ENCODE peak calls at places on chromosomes 1 and 21, in nine cellular contexts. One of them, this sample, is unnamed. For H3K9me3 and H3K36me3, the result is how much of the 10 kb centered on the place peaks cover.

GRCh38 chr21:33975548-33976081 is 60.0 kb upstream of the ATP5PO start:
- DNase-seq in CD4-positive, alpha-beta memory T cell: peak
- DNase-seq in ovary: no peak
- DNase-seq in left ventricle myocardium inferior: no peak
- DNase-seq in aorta: no peak
- DNase-seq in stomach: no peak
- DNase-seq in NT2/D1: no peak
- DNase-seq in heart left ventricle: no peak
- DNase-seq in MM.1S: no peak
- DNase-seq in this sample: no peak

GRCh38 chr1:240582953-240583352 is 29.0 kb downstream of the GREM2 start:
- DNase-seq in CD4-positive, alpha-beta memory T cell: no peak
- DNase-seq in ovary: no peak
- DNase-seq in left ventricle myocardium inferior: no peak
- DNase-seq in aorta: no peak
- DNase-seq in stomach: no peak
- DNase-seq in NT2/D1: no peak
- DNase-seq in heart left ventricle: no peak
- DNase-seq in MM.1S: no peak
- DNase-seq in this sample: no peak

GRCh38 chr1:33446590-33446989 is 15.7 kb upstream of the PHC2 start:
- DNase-seq in CD4-positive, alpha-beta memory T cell: no peak
- DNase-seq in ovary: no peak
- DNase-seq in left ventricle myocardium inferior: no peak
- DNase-seq in aorta: no peak
- DNase-seq in stomach: no peak
- DNase-seq in NT2/D1: no peak
- DNase-seq in heart left ventricle: no peak
- DNase-seq in MM.1S: no peak
- DNase-seq in this sample: no peak

GRCh38 chr1:213444224-213444623 is 393.2 kb downstream of the RPS6KC1 start:
- DNase-seq in CD4-positive, alpha-beta memory T cell: no peak
- DNase-seq in ovary: no peak
- DNase-seq in left ventricle myocardium inferior: no peak
- DNase-seq in aorta: no peak
- DNase-seq in stomach: no peak
- DNase-seq in NT2/D1: no peak
- DNase-seq in heart left ventricle: no peak
- DNase-seq in MM.1S: no peak
- DNase-seq in this sample: no peak

GRCh38 chr1:19794583-19794982 is 5.1 kb downstream of the TMCO4 start:
- DNase-seq in CD4-positive, alpha-beta memory T cell: no peak
- DNase-seq in ovary: no peak
- DNase-seq in left ventricle myocardium inferior: no peak
- DNase-seq in aorta: no peak
- DNase-seq in stomach: no peak
- DNase-seq in NT2/D1: no peak
- DNase-seq in heart left ventricle: no peak
- DNase-seq in MM.1S: no peak
- DNase-seq in this sample: no peak

GRCh38 chr1:43349594-43350306 is 9.0 kb upstream of the CDC20 start:
- DNase-seq in CD4-positive, alpha-beta memory T cell: no peak
- DNase-seq in ovary: no peak
- DNase-seq in left ventricle myocardium inferior: no peak
- DNase-seq in aorta: no peak
- DNase-seq in stomach: no peak
- DNase-seq in NT2/D1: no peak
- DNase-seq in heart left ventricle: peak
- DNase-seq in MM.1S: peak
- DNase-seq in this sample: no peak

GRCh38 chr21:44984792-44985440 is 45.1 kb downstream of the SLX9 start:
- DNase-seq in CD4-positive, alpha-beta memory T cell: no peak
- DNase-seq in ovary: no peak
- DNase-seq in left ventricle myocardium inferior: peak
- DNase-seq in aorta: peak
- DNase-seq in stomach: no peak
- DNase-seq in NT2/D1: no peak
- DNase-seq in heart left ventricle: no peak
- DNase-seq in MM.1S: no peak
- DNase-seq in this sample: no peak

GRCh38 chr1:237891979-237892378 is 1.3 kb upstream of the ZP4 start:
- DNase-seq in CD4-positive, alpha-beta memory T cell: no peak
- DNase-seq in ovary: no peak
- DNase-seq in left ventricle myocardium inferior: no peak
- DNase-seq in aorta: no peak
- DNase-seq in stomach: no peak
- DNase-seq in NT2/D1: no peak
- DNase-seq in heart left ventricle: no peak
- DNase-seq in MM.1S: no peak
- DNase-seq in this sample: no peak

GRCh38 chr21:46069166-46069565 is 28.7 kb upstream of the COL6A2 start:
- DNase-seq in CD4-positive, alpha-beta memory T cell: no peak
- DNase-seq in ovary: peak
- DNase-seq in left ventricle myocardium inferior: no peak
- DNase-seq in aorta: no peak
- DNase-seq in stomach: no peak
- DNase-seq in NT2/D1: no peak
- DNase-seq in heart left ventricle: no peak
- DNase-seq in MM.1S: no peak
- DNase-seq in this sample: no peak

GRCh38 chr21:33801424-33802405 is 113.9 kb downstream of the ATP5PO start:
- DNase-seq in CD4-positive, alpha-beta memory T cell: no peak
- DNase-seq in ovary: no peak
- DNase-seq in left ventricle myocardium inferior: no peak
- DNase-seq in aorta: no peak
- DNase-seq in stomach: peak
- DNase-seq in NT2/D1: no peak
- DNase-seq in heart left ventricle: no peak
- DNase-seq in MM.1S: peak
- DNase-seq in this sample: no peak

GRCh38 chr1:219304227-219305226 is 130.8 kb downstream of the LYPLAL1 start:
- DNase-seq in CD4-positive, alpha-beta memory T cell: no peak
- DNase-seq in ovary: no peak
- DNase-seq in left ventricle myocardium inferior: peak
- DNase-seq in aorta: peak
- DNase-seq in stomach: no peak
- DNase-seq in NT2/D1: no peak
- DNase-seq in heart left ventricle: peak
- DNase-seq in MM.1S: no peak
- DNase-seq in this sample: no peak

GRCh38 chr1:41333146-41333784 is 28.0 kb upstream of the FOXO6 start:
- DNase-seq in CD4-positive, alpha-beta memory T cell: no peak
- DNase-seq in ovary: no peak
- DNase-seq in left ventricle myocardium inferior: no peak
- DNase-seq in aorta: no peak
- DNase-seq in stomach: no peak
- DNase-seq in NT2/D1: no peak
- DNase-seq in heart left ventricle: no peak
- DNase-seq in MM.1S: no peak
- DNase-seq in this sample: no peak

GRCh38 chr21:37866027-37866426 is 50.2 kb downstream of the KCNJ6 start:
- DNase-seq in CD4-positive, alpha-beta memory T cell: no peak
- DNase-seq in ovary: no peak
- DNase-seq in left ventricle myocardium inferior: no peak
- DNase-seq in aorta: no peak
- DNase-seq in stomach: no peak
- DNase-seq in NT2/D1: no peak
- DNase-seq in heart left ventricle: no peak
- DNase-seq in MM.1S: peak
- DNase-seq in this sample: no peak

GRCh38 chr1:160618763-160619274 is 28.0 kb downstream of the SLAMF1 start:
- DNase-seq in CD4-positive, alpha-beta memory T cell: peak
- DNase-seq in ovary: no peak
- DNase-seq in left ventricle myocardium inferior: no peak
- DNase-seq in aorta: no peak
- DNase-seq in stomach: no peak
- DNase-seq in NT2/D1: no peak
- DNase-seq in heart left ventricle: no peak
- DNase-seq in MM.1S: peak
- DNase-seq in this sample: no peak

GRCh38 chr1:226983247-226983997 is 43.3 kb downstream of the COQ8A start:
- DNase-seq in CD4-positive, alpha-beta memory T cell: no peak
- DNase-seq in ovary: peak
- DNase-seq in left ventricle myocardium inferior: no peak
- DNase-seq in aorta: no peak
- DNase-seq in stomach: no peak
- DNase-seq in NT2/D1: no peak
- DNase-seq in heart left ventricle: no peak
- DNase-seq in MM.1S: no peak
- DNase-seq in this sample: no peak

GRCh38 chr1:5597991-5598823 is 394.0 kb downstream of the NPHP4 start:
- DNase-seq in CD4-positive, alpha-beta memory T cell: no peak
- DNase-seq in ovary: no peak
- DNase-seq in left ventricle myocardium inferior: no peak
- DNase-seq in aorta: no peak
- DNase-seq in stomach: peak
- DNase-seq in NT2/D1: no peak
- DNase-seq in heart left ventricle: no peak
- DNase-seq in MM.1S: no peak
- DNase-seq in this sample: peak

GRCh38 chr1:5598824-5599395 is 393.3 kb downstream of the NPHP4 start:
- DNase-seq in CD4-positive, alpha-beta memory T cell: no peak
- DNase-seq in ovary: no peak
- DNase-seq in left ventricle myocardium inferior: no peak
- DNase-seq in aorta: no peak
- DNase-seq in stomach: peak
- DNase-seq in NT2/D1: no peak
- DNase-seq in heart left ventricle: no peak
- DNase-seq in MM.1S: no peak
- DNase-seq in this sample: peak

GRCh38 chr1:5597171-5597864 is 394.9 kb downstream of the NPHP4 start:
- DNase-seq in CD4-positive, alpha-beta memory T cell: no peak
- DNase-seq in ovary: no peak
- DNase-seq in left ventricle myocardium inferior: no peak
- DNase-seq in aorta: no peak
- DNase-seq in stomach: peak
- DNase-seq in NT2/D1: no peak
- DNase-seq in heart left ventricle: no peak
- DNase-seq in MM.1S: no peak
- DNase-seq in this sample: peak

GRCh38 chr1:5595531-5596170 is 396.6 kb downstream of the NPHP4 start:
- DNase-seq in CD4-positive, alpha-beta memory T cell: no peak
- DNase-seq in ovary: no peak
- DNase-seq in left ventricle myocardium inferior: no peak
- DNase-seq in aorta: no peak
- DNase-seq in stomach: peak
- DNase-seq in NT2/D1: no peak
- DNase-seq in heart left ventricle: no peak
- DNase-seq in MM.1S: no peak
- DNase-seq in this sample: peak

GRCh38 chr1:5596651-5597050 is 395.6 kb downstream of the NPHP4 start:
- DNase-seq in CD4-positive, alpha-beta memory T cell: no peak
- DNase-seq in ovary: no peak
- DNase-seq in left ventricle myocardium inferior: no peak
- DNase-seq in aorta: no peak
- DNase-seq in stomach: peak
- DNase-seq in NT2/D1: no peak
- DNase-seq in heart left ventricle: no peak
- DNase-seq in MM.1S: no peak
- DNase-seq in this sample: peak
- H3K9me3 ChIP-seq in CD4-positive, alpha-beta memory T cell: under half
- H3K9me3 ChIP-seq in ovary: under half
- H3K9me3 ChIP-seq in left ventricle myocardium inferior: under half
- H3K9me3 ChIP-seq in aorta: under half
- H3K9me3 ChIP-seq in stomach: under half
- H3K9me3 ChIP-seq in NT2/D1: under half
- H3K9me3 ChIP-seq in heart left ventricle: under half
- H3K9me3 ChIP-seq in MM.1S: under half
- H3K9me3 ChIP-seq in this sample: under half

GRCh38 chr1:113742515-113742914 is 16.8 kb downstream of the PHTF1 start:
- DNase-seq in CD4-positive, alpha-beta memory T cell: no peak
- DNase-seq in ovary: no peak
- DNase-seq in left ventricle myocardium inferior: no peak
- DNase-seq in aorta: no peak
- DNase-seq in stomach: no peak
- DNase-seq in NT2/D1: no peak
- DNase-seq in heart left ventricle: no peak
- DNase-seq in MM.1S: peak
- DNase-seq in this sample: no peak

GRCh38 chr1:113745425-113745824 is 13.9 kb downstream of the PHTF1 start:
- DNase-seq in CD4-positive, alpha-beta memory T cell: no peak
- DNase-seq in ovary: no peak
- DNase-seq in left ventricle myocardium inferior: no peak
- DNase-seq in aorta: no peak
- DNase-seq in stomach: no peak
- DNase-seq in NT2/D1: no peak
- DNase-seq in heart left ventricle: no peak
- DNase-seq in MM.1S: no peak
- DNase-seq in this sample: no peak

GRCh38 chr1:113747376-113747775 is 11.9 kb downstream of the PHTF1 start:
- DNase-seq in CD4-positive, alpha-beta memory T cell: no peak
- DNase-seq in ovary: no peak
- DNase-seq in left ventricle myocardium inferior: no peak
- DNase-seq in aorta: no peak
- DNase-seq in stomach: no peak
- DNase-seq in NT2/D1: no peak
- DNase-seq in heart left ventricle: no peak
- DNase-seq in MM.1S: no peak
- DNase-seq in this sample: no peak

GRCh38 chr1:113749402-113749801 is 9.9 kb downstream of the PHTF1 start:
- DNase-seq in CD4-positive, alpha-beta memory T cell: no peak
- DNase-seq in ovary: no peak
- DNase-seq in left ventricle myocardium inferior: no peak
- DNase-seq in aorta: no peak
- DNase-seq in stomach: no peak
- DNase-seq in NT2/D1: no peak
- DNase-seq in heart left ventricle: no peak
- DNase-seq in MM.1S: no peak
- DNase-seq in this sample: no peak

GRCh38 chr1:113744114-113744513 is 15.2 kb downstream of the PHTF1 start:
- DNase-seq in CD4-positive, alpha-beta memory T cell: no peak
- DNase-seq in ovary: no peak
- DNase-seq in left ventricle myocardium inferior: no peak
- DNase-seq in aorta: no peak
- DNase-seq in stomach: no peak
- DNase-seq in NT2/D1: no peak
- DNase-seq in heart left ventricle: no peak
- DNase-seq in MM.1S: no peak
- DNase-seq in this sample: no peak
- H3K36me3 ChIP-seq in CD4-positive, alpha-beta memory T cell: under half
- H3K36me3 ChIP-seq in ovary: under half
- H3K36me3 ChIP-seq in left ventricle myocardium inferior: under half
- H3K36me3 ChIP-seq in aorta: under half
- H3K36me3 ChIP-seq in stomach: under half
- H3K36me3 ChIP-seq in NT2/D1: under half
- H3K36me3 ChIP-seq in heart left ventricle: under half
- H3K36me3 ChIP-seq in MM.1S: under half
- H3K36me3 ChIP-seq in this sample: under half

GRCh38 chr21:26499475-26499874 is 73.6 kb downstream of the CYYR1 start:
- DNase-seq in CD4-positive, alpha-beta memory T cell: no peak
- DNase-seq in ovary: no peak
- DNase-seq in left ventricle myocardium inferior: no peak
- DNase-seq in aorta: no peak
- DNase-seq in stomach: no peak
- DNase-seq in NT2/D1: no peak
- DNase-seq in heart left ventricle: no peak
- DNase-seq in MM.1S: no peak
- DNase-seq in this sample: no peak
- H3K9me3 ChIP-seq in CD4-positive, alpha-beta memory T cell: under half
- H3K9me3 ChIP-seq in ovary: under half
- H3K9me3 ChIP-seq in left ventricle myocardium inferior: under half
- H3K9me3 ChIP-seq in aorta: under half
- H3K9me3 ChIP-seq in stomach: under half
- H3K9me3 ChIP-seq in NT2/D1: under half
- H3K9me3 ChIP-seq in heart left ventricle: under half
- H3K9me3 ChIP-seq in MM.1S: under half
- H3K9me3 ChIP-seq in this sample: under half

GRCh38 chr1:9150582-9151290 is 21.8 kb upstream of the GPR157 start:
- DNase-seq in CD4-positive, alpha-beta memory T cell: no peak
- DNase-seq in ovary: no peak
- DNase-seq in left ventricle myocardium inferior: peak
- DNase-seq in aorta: no peak
- DNase-seq in stomach: no peak
- DNase-seq in NT2/D1: no peak
- DNase-seq in heart left ventricle: peak
- DNase-seq in MM.1S: no peak
- DNase-seq in this sample: peak
- H3K36me3 ChIP-seq in CD4-positive, alpha-beta memory T cell: under half
- H3K36me3 ChIP-seq in ovary: under half
- H3K36me3 ChIP-seq in left ventricle myocardium inferior: under half
- H3K36me3 ChIP-seq in aorta: under half
- H3K36me3 ChIP-seq in stomach: under half
- H3K36me3 ChIP-seq in NT2/D1: under half
- H3K36me3 ChIP-seq in heart left ventricle: under half
- H3K36me3 ChIP-seq in MM.1S: under half
- H3K36me3 ChIP-seq in this sample: under half